ENCODE peak calls at places on chromosomes 2 and 18, in four cellular contexts. Z, V, L and N are unnamed samples. For H3K4me1, the result is how much of the 10 kb centered on the place peaks cover.

GRCh38 chr2:8267103-8267502 is 414.8 kb upstream of the ID2 start:
- DNase-seq in Z (no peak), V (no peak), L (no peak), N (no peak)

GRCh38 chr2:215619022-215619958 is 183.4 kb upstream of the FN1 start:
- DNase-seq in Z (peak), V (no peak), L (no peak), N (no peak)

GRCh38 chr2:66445781-66446177 is 10.9 kb downstream of the MEIS1 start:
- DNase-seq in Z (peak), V (peak), L (no peak), N (no peak)

GRCh38 chr18:79933765-79934164 is 17.7 kb downstream of the SLC66A2 start:
- DNase-seq in Z (peak), V (no peak), L (peak), N (no peak)

GRCh38 chr2:97713296-97714083 is at the start of gene ZAP70:
- DNase-seq in Z (no peak), V (no peak), L (peak), N (peak)

GRCh38 chr2:20542761-20543578 is 96.1 kb downstream of the RHOB start:
- DNase-seq in Z (peak), V (no peak), L (peak), N (no peak)

GRCh38 chr2:175025946-175026345 is 20.8 kb upstream of the CHN1 start:
- DNase-seq in Z (no peak), V (no peak), L (no peak), N (no peak)

GRCh38 chr2:19362094-19362649 is 3.7 kb upstream of the OSR1 start:
- DNase-seq in Z (no peak), V (no peak), L (peak), N (no peak)

GRCh38 chr2:187529977-187530721 is 24.1 kb downstream of the TFPI start:
- DNase-seq in Z (no peak), V (no peak), L (no peak), N (no peak)

GRCh38 chr2:125169022-125169763 is 1144.1 kb downstream of the CNTNAP5 start:
- DNase-seq in Z (no peak), V (no peak), L (no peak), N (no peak)

GRCh38 chr18:48662021-48662661 is 123.3 kb downstream of the CTIF start:
- DNase-seq in Z (peak), V (no peak), L (no peak), N (no peak)

GRCh38 chr2:121634354-121635307 is 14.6 kb downstream of the CLASP1 start:
- DNase-seq in Z (no peak), V (no peak), L (no peak), N (no peak)

GRCh38 chr2:8216397-8216796 is 465.5 kb upstream of the ID2 start:
- DNase-seq in Z (no peak), V (no peak), L (no peak), N (no peak)

GRCh38 chr18:59957957-59958356 is 58.2 kb downstream of the PMAIP1 start:
- DNase-seq in Z (peak), V (peak), L (no peak), N (peak)

GRCh38 chr2:56191617-56192016 is 7.8 kb downstream of the CCDC85A start:
- DNase-seq in Z (peak), V (no peak), L (no peak), N (no peak)

GRCh38 chr18:49697757-49698595 is 115.4 kb downstream of the ACAA2 start:
- DNase-seq in Z (no peak), V (no peak), L (no peak), N (peak)

GRCh38 chr2:53827398-53828175 is 32.2 kb downstream of the GPR75 start:
- DNase-seq in Z (no peak), V (no peak), L (no peak), N (no peak)

GRCh38 chr2:190881480-190882326 is 1.1 kb downstream of the GLS start:
- DNase-seq in Z (peak), V (peak), L (peak), N (peak)

GRCh38 chr18:13530215-13530878 is 196.0 kb downstream of the FAM210A start:
- DNase-seq in Z (no peak), V (no peak), L (no peak), N (no peak)

GRCh38 chr18:48996041-48996440 is 45.3 kb upstream of the SMAD7 start:
- DNase-seq in Z (no peak), V (no peak), L (peak), N (no peak)

GRCh38 chr2:205800804-205801203 is 118.5 kb downstream of the NRP2 start:
- DNase-seq in Z (peak), V (no peak), L (no peak), N (no peak)

GRCh38 chr2:191030521-191031154 is 16.7 kb upstream of the STAT1 start:
- DNase-seq in Z (peak), V (no peak), L (no peak), N (no peak)

GRCh38 chr2:195543902-195544894 is 112.8 kb upstream of the SLC39A10 start:
- DNase-seq in Z (no peak), V (no peak), L (no peak), N (no peak)

GRCh38 chr18:46034230-46034629 is 37.8 kb downstream of the PSTPIP2 start:
- DNase-seq in Z (no peak), V (no peak), L (no peak), N (no peak)

GRCh38 chr18:46028536-46028891 is 43.5 kb downstream of the PSTPIP2 start:
- DNase-seq in Z (no peak), V (no peak), L (no peak), N (no peak)
- H3K27ac ChIP-seq in Z (no peak), V (no peak), L (peak), N (peak)

DNA sequence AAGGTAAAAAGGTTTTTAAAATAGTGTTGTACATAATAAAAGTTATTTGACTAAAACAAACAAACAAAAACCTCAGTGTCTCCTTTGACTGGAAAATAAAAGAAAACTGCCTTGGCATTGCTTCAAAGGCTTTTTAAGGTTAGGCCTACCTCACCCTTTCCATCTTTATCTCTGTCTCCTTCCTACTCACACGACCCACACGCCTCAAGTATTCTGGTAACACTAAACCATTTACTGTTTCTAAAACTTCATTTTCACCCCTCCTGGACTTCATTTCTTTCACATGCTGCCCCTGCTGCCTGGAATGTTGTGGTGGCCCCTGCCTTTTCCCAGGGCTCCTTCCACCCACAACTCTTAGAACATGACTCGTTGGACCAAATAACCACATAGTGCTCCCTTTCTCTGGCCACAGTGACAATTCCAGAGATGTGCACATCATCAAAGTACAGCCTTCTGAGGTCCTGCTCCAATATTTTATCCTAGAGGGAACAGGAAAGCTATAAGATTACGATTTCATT is 54.0 kb downstream of the ERBB4 start:
- DNase-seq in Z (no peak), V (no peak), L (no peak), N (no peak)
- TF ChIP-seq CTCF in Z (no peak), V (no peak), L (no peak), N (no peak)

GRCh38 chr18:35435420-35435819 is 58.3 kb upstream of the ZNF396 start:
- DNase-seq in Z (no peak), V (no peak), L (no peak), N (no peak)
- H3K4me1 ChIP-seq in Z (under half), V (under half), L (under half), N (under half)

GRCh38 chr2:120571015-120571728 is 164.5 kb upstream of the GLI2 start:
- DNase-seq in Z (no peak), V (no peak), L (no peak), N (no peak)

GRCh38 chr2:120572226-120572625 is 163.4 kb upstream of the GLI2 start:
- DNase-seq in Z (no peak), V (no peak), L (no peak), N (no peak)

GRCh38 chr2:120568975-120569268 is 166.7 kb upstream of the GLI2 start:
- DNase-seq in Z (no peak), V (no peak), L (no peak), N (no peak)

GRCh38 chr2:120570001-120570400 is 165.7 kb upstream of the GLI2 start:
- DNase-seq in Z (no peak), V (no peak), L (no peak), N (no peak)

GRCh38 chr2:120570546-120570945 is 165.1 kb upstream of the GLI2 start:
- DNase-seq in Z (no peak), V (no peak), L (no peak), N (no peak)
- H3K27ac ChIP-seq in Z (no peak), V (no peak), L (no peak), N (no peak)

GRCh38 chr18:54828986-54829385 is 709 bp downstream of the RAB27B start:
- DNase-seq in Z (no peak), V (no peak), L (no peak), N (no peak)

GRCh38 chr18:54825626-54826344 is 2.5 kb upstream of the RAB27B start:
- DNase-seq in Z (no peak), V (no peak), L (no peak), N (no peak)

GRCh38 chr18:54828290-54828871 is at the start of gene RAB27B:
- DNase-seq in Z (peak), V (peak), L (peak), N (peak)

DNA sequence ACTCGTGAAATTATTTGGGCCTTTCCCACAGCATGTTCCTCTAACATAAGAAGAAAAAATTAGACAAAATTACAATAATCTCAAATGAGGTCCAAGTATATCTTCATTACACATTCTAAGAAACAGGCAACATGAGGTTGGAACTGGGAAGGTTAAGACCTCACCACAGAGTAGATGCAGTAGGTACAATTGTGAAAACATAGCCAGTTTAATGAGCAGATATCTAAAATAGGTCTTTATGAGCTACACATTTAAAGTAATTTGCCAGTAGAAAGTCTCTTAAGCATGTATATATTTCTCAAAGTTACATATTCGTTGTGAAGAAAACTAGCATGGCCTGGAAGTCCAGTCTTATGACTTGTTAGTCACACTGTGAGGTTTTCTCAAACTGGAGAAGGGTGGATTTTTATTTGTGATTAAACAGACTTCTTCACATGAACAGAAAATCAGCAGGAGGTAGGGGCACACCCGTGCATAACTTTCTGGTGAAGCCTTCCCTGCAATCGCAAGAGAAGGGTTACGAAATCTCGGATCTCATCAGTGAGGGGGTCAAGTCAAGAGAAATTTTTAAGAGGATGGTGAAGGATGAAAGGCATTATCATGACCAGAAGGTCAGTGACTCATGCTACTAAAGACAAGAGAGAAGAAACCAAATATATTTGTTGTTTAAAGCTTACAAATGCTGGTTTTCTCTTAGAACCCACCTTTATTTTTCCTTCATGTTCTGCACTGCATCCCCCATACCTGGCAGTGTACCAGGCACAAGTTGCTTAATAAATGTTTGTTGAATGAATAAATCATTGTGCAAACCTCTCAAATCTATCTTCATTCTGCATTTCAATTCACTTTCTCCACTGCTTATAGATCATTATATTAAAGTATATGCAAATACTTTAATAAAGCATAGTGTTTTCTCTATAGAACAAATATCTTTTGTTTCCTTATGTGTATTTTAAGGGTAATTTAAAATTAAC is 5.1 kb upstream of the RAB27B start:
- DNase-seq in Z (peak), V (no peak), L (no peak), N (no peak)
- TF ChIP-seq CTCF in Z (no peak), V (no peak), L (no peak), N (no peak)

GRCh38 chr2:217875138-217875537 is 127.7 kb downstream of the TNS1 start:
- DNase-seq in Z (no peak), V (no peak), L (no peak), N (no peak)
- H3K4me1 ChIP-seq in Z (under half), V (under half), L (under half), N (half or more)